ENCODE peak calls at places on chromosome 2, in five cellular contexts. O is spleen, K is substantia nigra, E is fibroblast of lung, P is A549. X is an unnamed sample.

GRCh38 chr2:8090748-8091700 is 590.8 kb upstream of the ID2 start:
- DNase-seq in P (peak), K (no peak), O (peak), E (peak), X (peak)

GRCh38 chr2:238260879-238261278 is 21.0 kb upstream of the HES6 start:
- DNase-seq in E (peak), P (no peak), O (no peak), K (no peak), X (no peak)

GRCh38 chr2:213086566-213086965 is 64.8 kb downstream of the IKZF2 start:
- DNase-seq in K (no peak), E (peak), P (no peak), O (no peak), X (no peak)

GRCh38 chr2:169961911-169962310 is 134.7 kb downstream of the UBR3 start:
- DNase-seq in O (no peak), E (peak), P (no peak), K (no peak), X (peak)

GRCh38 chr2:231977430-231977829 is 15.9 kb downstream of the DIS3L2 start:
- DNase-seq in P (no peak), O (no peak), E (no peak), K (no peak), X (no peak)

GRCh38 chr2:181805228-181806038 is 86.1 kb upstream of the ITPRID2 start:
- DNase-seq in K (no peak), E (peak), O (no peak), P (no peak), X (no peak)

GRCh38 chr2:163157891-163158511 is 319.4 kb upstream of the KCNH7 start:
- DNase-seq in K (no peak), O (no peak), E (peak), P (no peak), X (peak)

GRCh38 chr2:241030333-241030680 is 31.9 kb downstream of the SNED1 start:
- DNase-seq in E (no peak), P (no peak), O (no peak), K (no peak), X (no peak)

GRCh38 chr2:157732596-157732995 is 103.9 kb upstream of the ACVR1C start:
- DNase-seq in K (no peak), P (no peak), O (no peak), E (peak), X (no peak)

GRCh38 chr2:197890160-197890559 is 85.8 kb downstream of the PLCL1 start:
- DNase-seq in K (no peak), P (no peak), O (no peak), E (no peak), X (no peak)

GRCh38 chr2:85655961-85656403 is 12.0 kb downstream of the SFTPB start:
- DNase-seq in P (peak), K (no peak), O (no peak), E (peak), X (no peak)
- H3K27ac ChIP-seq in P (peak), K (no peak), O (no peak), E (peak), X (no peak)

DNA sequence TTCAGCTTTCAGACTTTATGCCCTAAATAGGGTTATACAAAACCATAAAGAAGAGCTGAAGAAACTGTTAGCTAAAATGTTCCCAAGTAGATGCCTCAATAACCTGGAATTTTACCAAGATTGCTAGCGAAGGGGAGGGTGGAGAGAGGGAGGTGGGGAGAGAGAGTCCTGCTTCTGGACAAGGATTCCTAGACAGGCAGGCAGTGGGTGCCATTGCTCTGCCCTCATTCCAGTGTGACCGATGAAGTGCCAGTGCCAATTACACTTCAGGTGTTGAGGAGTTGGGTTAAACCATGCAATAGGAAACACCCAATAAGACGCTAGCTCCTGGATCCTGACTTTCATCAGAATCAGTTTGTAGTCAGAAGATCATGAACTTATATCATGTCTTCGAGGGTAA is 18.1 kb downstream of the LAPTM4A start:
- DNase-seq in E (no peak), O (no peak), K (no peak), P (no peak), X (no peak)
- H3K27ac ChIP-seq in E (no peak), O (no peak), K (no peak), P (no peak), X (no peak)

GRCh38 chr2:47235127-47235526 is 80.0 kb upstream of the STPG4 start:
- DNase-seq in P (no peak), E (no peak), O (no peak), K (no peak), X (no peak)

GRCh38 chr2:47239119-47239969 is 84.2 kb upstream of the STPG4 start:
- DNase-seq in E (no peak), K (no peak), O (no peak), P (no peak), X (no peak)

GRCh38 chr2:47236503-47237215 is 81.6 kb upstream of the STPG4 start:
- DNase-seq in P (no peak), K (no peak), E (no peak), O (no peak), X (no peak)

GRCh38 chr2:47241715-47242114 is 86.6 kb upstream of the STPG4 start:
- DNase-seq in O (no peak), K (no peak), P (no peak), E (no peak), X (no peak)

GRCh38 chr2:47237375-47238357 is 82.6 kb upstream of the STPG4 start:
- DNase-seq in E (peak), O (no peak), K (no peak), P (no peak), X (no peak)
- H3K27ac ChIP-seq in E (no peak), O (no peak), K (no peak), P (peak), X (no peak)

GRCh38 chr2:144447535-144447934 is 72.4 kb downstream of the ZEB2 start:
- DNase-seq in P (no peak), O (no peak), K (no peak), E (no peak), X (no peak)
- H3K27ac ChIP-seq in P (no peak), O (peak), K (peak), E (no peak), X (no peak)

GRCh38 chr2:71605781-71606241 is 152.4 kb downstream of the DYSF start:
- DNase-seq in P (no peak), E (no peak), K (no peak), O (peak), X (no peak)
- H3K27ac ChIP-seq in P (no peak), E (no peak), K (no peak), O (no peak), X (no peak)

DNA sequence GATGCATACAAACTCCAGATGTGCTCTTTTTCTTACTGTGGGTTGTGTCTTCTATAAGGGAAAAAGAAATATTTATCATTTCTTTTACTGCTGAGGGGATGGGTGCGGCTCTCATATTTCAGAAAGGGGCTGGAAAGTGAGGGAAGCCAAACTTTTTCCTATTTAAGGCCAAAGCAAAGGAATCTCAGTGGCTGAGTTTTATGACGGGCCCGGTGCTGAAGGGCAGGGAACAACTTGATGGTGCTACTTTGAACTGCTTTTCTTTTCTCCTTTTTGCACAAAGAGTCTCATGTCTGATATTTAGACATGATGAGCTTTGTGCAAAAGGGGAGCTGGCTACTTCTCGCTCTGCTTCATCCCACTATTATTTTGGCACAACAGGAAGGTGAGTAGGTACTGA is at the start of gene COL3A1:
- DNase-seq in K (no peak), E (peak), O (no peak), P (no peak), X (no peak)
- H3K27ac ChIP-seq in K (no peak), E (peak), O (peak), P (no peak), X (no peak)

GRCh38 chr2:66691199-66691975 is 256.5 kb downstream of the MEIS1 start:
- DNase-seq in P (no peak), K (no peak), E (peak), O (no peak), X (no peak)

GRCh38 chr2:66688951-66689350 is 254.0 kb downstream of the MEIS1 start:
- DNase-seq in P (no peak), K (no peak), O (no peak), E (no peak), X (no peak)

GRCh38 chr2:66686768-66687167 is 251.8 kb downstream of the MEIS1 start:
- DNase-seq in P (no peak), K (no peak), O (no peak), E (peak), X (no peak)

GRCh38 chr2:66692521-66692920 is 257.6 kb downstream of the MEIS1 start:
- DNase-seq in K (no peak), O (no peak), E (no peak), P (no peak), X (no peak)

GRCh38 chr2:66689456-66690051 is 254.6 kb downstream of the MEIS1 start:
- DNase-seq in K (no peak), O (no peak), P (no peak), E (no peak), X (no peak)
- H3K27ac ChIP-seq in K (no peak), O (no peak), P (no peak), E (no peak), X (no peak)

DNA sequence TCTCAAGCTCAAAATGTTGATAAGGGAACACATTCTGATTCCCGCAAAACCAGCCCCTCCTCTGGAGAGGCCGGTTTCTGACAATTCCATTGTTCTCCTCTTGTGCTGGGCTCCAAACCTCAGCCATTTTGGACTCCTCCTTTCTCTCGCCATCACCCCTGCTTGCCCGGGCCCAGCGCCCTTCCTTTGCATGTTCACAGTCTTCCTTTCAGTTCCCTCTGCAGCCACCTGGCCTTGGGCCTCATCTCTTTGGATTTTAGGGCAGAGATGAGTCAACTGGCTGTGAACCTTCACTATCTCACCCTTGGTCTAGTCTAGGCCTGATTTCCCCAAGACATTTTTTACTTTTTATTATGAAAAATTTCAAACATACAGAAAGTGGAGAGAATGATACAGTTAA is 155.9 kb upstream of the MAP3K20 start:
- DNase-seq in O (no peak), E (no peak), K (no peak), P (no peak), X (no peak)
- H3K27ac ChIP-seq in O (no peak), E (no peak), K (no peak), P (no peak), X (no peak)